ENCODE peak calls at places on chromosome 21, in four cellular contexts. K is colonic mucosa, E is lung, X is uterus. F is an unnamed sample.
A peak's percentile ranks its signal among the peaks of the same experiment; 100 is the strongest.

GRCh38 chr21:46459356-46460112 is 843 bp downstream of the DIP2A start:
- DNase-seq in K (peak; percentile 56), E (peak; percentile 33), X (peak; percentile 29), F (peak; percentile 49)

GRCh38 chr21:37562920-37563640 is 196.5 kb downstream of the DYRK1A start:
- DNase-seq in K (peak; percentile 50), E (no peak), X (no peak), F (peak; percentile 57)

GRCh38 chr21:17537299-17537698 is 24.5 kb downstream of the CXADR start:
- DNase-seq in K (no peak), E (no peak), X (no peak), F (no peak)

GRCh38 chr21:31447477-31447876 is 103.4 kb upstream of the TIAM1 start:
- DNase-seq in K (no peak), E (no peak), X (peak; percentile 29), F (no peak)

GRCh38 chr21:38351961-38352521 is 95.2 kb downstream of the KCNJ15 start:
- DNase-seq in K (no peak), E (no peak), X (no peak), F (no peak)

GRCh38 chr21:45612096-45613019 is 31.2 kb upstream of the PCBP3 start:
- DNase-seq in K (no peak), E (no peak), X (peak; percentile 19), F (no peak)

GRCh38 chr21:36732761-36733160 is 33.8 kb downstream of the SIM2 start:
- DNase-seq in K (no peak), E (no peak), X (no peak), F (no peak)

GRCh38 chr21:42097860-42098259 is 26.7 kb downstream of the UMODL1 start:
- DNase-seq in K (peak; percentile 76), E (peak; percentile 71), X (no peak), F (no peak)

GRCh38 chr21:17045214-17045835 is 467.5 kb upstream of the CXADR start:
- DNase-seq in K (no peak), E (no peak), X (no peak), F (no peak)

GRCh38 chr21:14275806-14276205 is 59.8 kb downstream of the RBM11 start:
- DNase-seq in K (no peak), E (no peak), X (no peak), F (no peak)

GRCh38 chr21:45876381-45877159 is 105.0 kb upstream of the COL6A1 start:
- DNase-seq in K (no peak), E (no peak), X (no peak), F (no peak)

GRCh38 chr21:16239659-16240265 is 510.0 kb downstream of the USP25 start:
- DNase-seq in K (no peak), E (no peak), X (no peak), F (no peak)

GRCh38 chr21:42299324-42300044 is 15.7 kb downstream of the TFF3 start:
- DNase-seq in K (peak; percentile 72), E (no peak), X (no peak), F (no peak)

GRCh38 chr21:37594472-37594951 is 227.9 kb downstream of the DYRK1A start:
- DNase-seq in K (no peak), E (no peak), X (no peak), F (no peak)

GRCh38 chr21:32278068-32278467 is 781 bp downstream of the MIS18A start:
- DNase-seq in K (no peak), E (no peak), X (no peak), F (no peak)

GRCh38 chr21:36626791-36627190 is 72.1 kb upstream of the SIM2 start:
- DNase-seq in K (no peak), E (no peak), X (no peak), F (no peak)

GRCh38 chr21:38142226-38142625 is 114.6 kb upstream of the KCNJ15 start:
- DNase-seq in K (no peak), E (no peak), X (no peak), F (no peak)

GRCh38 chr21:17548262-17548661 is 35.4 kb downstream of the CXADR start:
- DNase-seq in K (no peak), E (no peak), X (no peak), F (no peak)

GRCh38 chr21:42614811-42615342 is 38.5 kb upstream of the PDE9A start:
- DNase-seq in K (peak; percentile 50), E (peak; percentile 62), X (no peak), F (peak; percentile 25)

GRCh38 chr21:32994305-32994704 is 31.4 kb upstream of the OLIG2 start:
- DNase-seq in K (no peak), E (no peak), X (no peak), F (no peak)

GRCh38 chr21:26849428-26850115 is 4.4 kb upstream of the ADAMTS1 start:
- DNase-seq in K (no peak), E (no peak), X (no peak), F (no peak)

GRCh38 chr21:28068455-28069358 is 924.0 kb downstream of the LTN1 start:
- DNase-seq in K (no peak), E (no peak), X (no peak), F (no peak)
- H3K9me3 ChIP-seq in K (no peaks in the 10 kb centered on the region), E (no peaks in the 10 kb centered on the region), X (no peaks in the 10 kb centered on the region), F (no peaks in the 10 kb centered on the region)

DNA sequence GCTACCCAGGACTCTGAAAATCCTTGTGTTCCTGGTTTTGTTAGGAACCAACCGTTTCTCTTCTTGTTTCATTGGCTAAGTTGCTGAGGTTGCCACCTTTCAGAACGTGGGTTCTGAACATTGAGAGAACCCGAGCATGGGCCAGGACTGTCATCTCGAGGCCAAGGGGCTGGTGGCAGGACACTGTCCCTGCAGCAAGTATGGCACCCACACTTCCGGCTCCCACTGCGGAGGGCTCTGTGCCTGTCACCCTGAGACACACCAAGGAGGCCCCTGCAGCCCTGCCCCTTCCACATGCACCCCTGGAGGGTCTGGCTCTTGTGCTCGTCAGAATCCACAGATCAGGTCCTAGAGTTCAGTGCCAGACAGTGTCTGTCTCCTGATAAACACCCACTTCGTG is 39.1 kb upstream of the LRRC3 start:
- DNase-seq in K (no peak), E (no peak), X (no peak), F (no peak)
- H3K9me3 ChIP-seq in K (no peaks in the 10 kb centered on the region), E (no peaks in the 10 kb centered on the region), X (no peaks in the 10 kb centered on the region), F (no peaks in the 10 kb centered on the region)

GRCh38 chr21:21230672-21231071 is 232.5 kb downstream of the NCAM2 start:
- DNase-seq in K (no peak), E (no peak), X (no peak), F (no peak)

GRCh38 chr21:21226472-21226871 is 228.3 kb downstream of the NCAM2 start:
- DNase-seq in K (no peak), E (no peak), X (no peak), F (no peak)

GRCh38 chr21:21236981-21237380 is 238.8 kb downstream of the NCAM2 start:
- DNase-seq in K (no peak), E (no peak), X (no peak), F (no peak)

DNA sequence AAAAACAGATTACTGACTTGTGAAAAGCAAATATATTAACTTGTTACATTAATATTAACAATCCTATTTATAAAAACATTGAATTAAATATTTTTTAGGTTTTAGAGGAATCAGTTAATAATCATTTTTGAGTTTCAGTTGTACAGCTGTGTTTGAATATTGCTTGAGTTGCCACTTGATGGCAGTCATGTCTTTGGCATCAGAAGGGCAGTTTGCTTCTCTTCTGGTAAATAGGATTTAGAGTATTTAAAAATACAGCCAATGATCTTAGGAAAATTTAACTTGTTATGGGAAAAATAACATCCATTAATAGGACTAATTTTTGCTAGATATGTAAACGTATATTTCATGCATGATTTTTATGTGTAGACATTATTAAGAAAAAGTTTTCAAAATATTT is 234.1 kb downstream of the NCAM2 start:
- DNase-seq in K (no peak), E (no peak), X (no peak), F (no peak)
- H3K9me3 ChIP-seq in K (no peaks in the 10 kb centered on the region), E (no peaks in the 10 kb centered on the region), X (no peaks in the 10 kb centered on the region), F (no peaks in the 10 kb centered on the region)

DNA sequence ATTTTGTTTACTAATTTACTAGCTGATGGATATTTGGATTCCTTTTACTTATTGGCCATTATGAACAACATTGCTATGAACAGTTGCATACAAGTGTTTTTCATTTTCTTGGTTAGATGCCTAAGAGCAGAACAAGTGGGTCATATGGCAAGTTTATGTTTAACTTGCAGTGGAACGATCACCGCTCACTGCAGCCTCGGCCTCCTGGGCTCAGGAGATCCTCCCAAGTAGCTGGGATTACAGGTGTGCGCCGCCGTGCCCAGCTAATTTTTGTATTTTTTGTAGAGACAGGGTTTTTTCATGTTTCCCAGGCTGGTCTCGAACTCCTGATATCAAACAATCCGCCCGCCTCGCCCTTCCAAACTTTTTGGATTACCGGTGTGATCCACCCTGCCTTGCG is 820.5 kb upstream of the TMPRSS15 start:
- DNase-seq in K (no peak), E (no peak), X (no peak), F (no peak)
- H3K9me3 ChIP-seq in K (no peaks in the 10 kb centered on the region), E (no peaks in the 10 kb centered on the region), X (no peaks in the 10 kb centered on the region), F (no peaks in the 10 kb centered on the region)

DNA sequence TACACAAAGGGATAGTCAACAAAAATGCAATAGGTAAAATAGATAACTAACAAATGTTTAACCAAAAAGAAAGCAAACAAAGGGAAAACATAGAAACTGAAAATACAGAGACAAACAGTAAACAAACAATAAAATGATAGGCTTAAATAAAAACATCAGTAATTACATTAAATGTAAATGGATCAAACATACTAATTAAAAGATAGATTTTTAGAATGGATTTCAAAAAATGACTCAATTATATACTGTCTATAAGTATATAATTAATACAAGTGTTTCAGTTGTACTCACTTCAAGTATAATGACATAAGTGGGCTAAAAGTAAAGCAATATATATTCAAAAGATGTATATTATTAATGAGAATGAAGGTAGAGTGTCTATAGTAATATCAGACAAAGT is 101.1 kb downstream of the MRPS6 start:
- DNase-seq in K (no peak), E (no peak), X (no peak), F (no peak)
- H3K9me3 ChIP-seq in K (no peaks in the 10 kb centered on the region), E (no peaks in the 10 kb centered on the region), X (no peaks in the 10 kb centered on the region), F (no peaks in the 10 kb centered on the region)

DNA sequence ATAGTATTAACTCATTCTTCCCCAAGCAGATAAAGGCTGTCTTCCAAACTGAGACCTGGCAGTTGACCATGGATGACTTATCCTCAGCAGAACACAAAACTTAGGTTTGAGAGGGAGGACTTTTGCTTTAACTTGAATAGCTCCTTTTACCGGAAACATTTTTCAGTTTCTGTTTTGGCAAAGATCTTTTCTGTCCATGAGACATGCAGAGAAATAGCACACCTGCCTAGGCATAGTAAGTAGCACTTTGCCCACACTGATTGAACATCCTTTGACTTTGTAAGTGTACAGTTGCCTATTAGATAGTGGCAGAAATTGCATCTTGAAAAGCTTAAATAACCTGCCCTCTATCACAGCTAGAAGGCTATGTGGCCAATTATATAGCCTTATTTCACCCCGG is 1962.5 kb downstream of the MRPL39 start:
- DNase-seq in K (no peak), E (no peak), X (no peak), F (no peak)
- H3K9me3 ChIP-seq in K (no peaks in the 10 kb centered on the region), E (no peaks in the 10 kb centered on the region), X (no peaks in the 10 kb centered on the region), F (no peaks in the 10 kb centered on the region)

GRCh38 chr21:22044431-22044830 is 1046.2 kb downstream of the NCAM2 start:
- DNase-seq in K (no peak), E (no peak), X (no peak), F (no peak)
- H3K9me3 ChIP-seq in K (no peaks in the 10 kb centered on the region), E (no peaks in the 10 kb centered on the region), X (no peaks in the 10 kb centered on the region), F (no peaks in the 10 kb centered on the region)